ENCODE peak calls at places on chromosomes 16 and 17, in four cellular contexts. H is H1, J is HepG2, C is GM12878. U is an unnamed sample.

GRCh38 chr16:30570621-30571443 is 682 bp downstream of the ZNF688 start:
- DNase-seq in C (no peak), H (no peak), J (no peak), U (no peak)

GRCh38 chr17:28949185-28950016 is 1.9 kb downstream of the PHF12 start:
- DNase-seq in C (no peak), H (no peak), J (no peak), U (no peak)

GRCh38 chr17:44785921-44786320 is 27.1 kb downstream of the ADAM11 start:
- DNase-seq in C (no peak), J (no peak), H (no peak), U (no peak)

GRCh38 chr17:48471807-48472484 is 41.9 kb upstream of the SKAP1 start:
- DNase-seq in J (no peak), C (no peak), H (no peak), U (no peak)

GRCh38 chr16:88515405-88515804 is 54.8 kb upstream of the ZC3H18 start:
- DNase-seq in J (no peak), C (no peak), H (no peak), U (no peak)

GRCh38 chr17:2053380-2054261 is 1.3 kb upstream of the HIC1 start:
- DNase-seq in C (no peak), J (peak; percentile 49), H (no peak), U (no peak)

GRCh38 chr16:8924214-8924613 is 39.5 kb downstream of the USP7 start:
- DNase-seq in C (no peak), H (no peak), J (no peak), U (no peak)

GRCh38 chr17:48026503-48027321 is 10.9 kb downstream of the COPZ2 start:
- DNase-seq in H (peak; percentile 80), J (peak; percentile 79), C (peak; percentile 34), U (peak; percentile 77)

GRCh38 chr16:75658175-75658574 is 10.6 kb downstream of the TERF2IP start:
- DNase-seq in C (no peak), H (no peak), J (no peak), U (no peak)

GRCh38 chr17:45677770-45678169 is 106.3 kb upstream of the CRHR1 start:
- DNase-seq in C (no peak), H (no peak), J (no peak), U (no peak)

GRCh38 chr17:36147601-36148000 is 28.8 kb downstream of the TBC1D3B start:
- DNase-seq in C (no peak), J (no peak), H (no peak), U (no peak)

GRCh38 chr16:77213542-77214108 is 14.4 kb downstream of the SYCE1L start:
- DNase-seq in J (peak; percentile 46), C (no peak), H (no peak), U (no peak)

GRCh38 chr17:58365980-58366595 is 14.1 kb upstream of the SUPT4H1 start:
- DNase-seq in J (no peak), H (no peak), C (no peak), U (no peak)

GRCh38 chr16:73092236-73092781 is 44.4 kb upstream of the ZFHX3 start:
- DNase-seq in C (no peak), J (peak; percentile 59), H (no peak), U (no peak)

GRCh38 chr17:37148171-37148570 is 199.4 kb downstream of the AATF start:
- DNase-seq in H (no peak), C (no peak), J (no peak), U (no peak)

GRCh38 chr16:54446639-54447038 is 160.1 kb upstream of the IRX3 start:
- DNase-seq in H (no peak), J (no peak), C (no peak), U (no peak)

GRCh38 chr17:49793309-49793708 is 4.8 kb downstream of the KAT7 start:
- DNase-seq in C (no peak), H (no peak), J (no peak), U (no peak)

GRCh38 chr16:27244363-27244755 is 24.2 kb downstream of the NSMCE1 start:
- DNase-seq in J (no peak), H (no peak), C (no peak), U (no peak)

GRCh38 chr16:68902376-68903345 is 59.3 kb downstream of the TANGO6 start:
- DNase-seq in J (peak; percentile 63), H (no peak), C (no peak), U (peak; percentile 67)

GRCh38 chr17:74199306-74200092 is 4.0 kb upstream of the RPL38 start:
- DNase-seq in H (no peak), J (peak; percentile 52), C (no peak), U (no peak)

GRCh38 chr17:44584498-44584897 is 27.2 kb downstream of the FZD2 start:
- DNase-seq in H (no peak), J (no peak), C (no peak), U (no peak)

GRCh38 chr17:40320771-40321501 is 12.0 kb downstream of the RARA start:
- DNase-seq in J (no peak), H (no peak), C (no peak), U (no peak)

GRCh38 chr16:89466920-89467319 is 23.4 kb downstream of the ANKRD11 start:
- DNase-seq in H (no peak), J (no peak), C (no peak), U (no peak)

GRCh38 chr16:12133738-12134137 is 157.2 kb downstream of the SNX29 start:
- DNase-seq in C (no peak), J (no peak), H (no peak), U (no peak)

GRCh38 chr16:79605999-79606398 is 5.5 kb upstream of the MAF start:
- DNase-seq in J (no peak), H (no peak), C (no peak), U (peak; percentile 35)

DNA sequence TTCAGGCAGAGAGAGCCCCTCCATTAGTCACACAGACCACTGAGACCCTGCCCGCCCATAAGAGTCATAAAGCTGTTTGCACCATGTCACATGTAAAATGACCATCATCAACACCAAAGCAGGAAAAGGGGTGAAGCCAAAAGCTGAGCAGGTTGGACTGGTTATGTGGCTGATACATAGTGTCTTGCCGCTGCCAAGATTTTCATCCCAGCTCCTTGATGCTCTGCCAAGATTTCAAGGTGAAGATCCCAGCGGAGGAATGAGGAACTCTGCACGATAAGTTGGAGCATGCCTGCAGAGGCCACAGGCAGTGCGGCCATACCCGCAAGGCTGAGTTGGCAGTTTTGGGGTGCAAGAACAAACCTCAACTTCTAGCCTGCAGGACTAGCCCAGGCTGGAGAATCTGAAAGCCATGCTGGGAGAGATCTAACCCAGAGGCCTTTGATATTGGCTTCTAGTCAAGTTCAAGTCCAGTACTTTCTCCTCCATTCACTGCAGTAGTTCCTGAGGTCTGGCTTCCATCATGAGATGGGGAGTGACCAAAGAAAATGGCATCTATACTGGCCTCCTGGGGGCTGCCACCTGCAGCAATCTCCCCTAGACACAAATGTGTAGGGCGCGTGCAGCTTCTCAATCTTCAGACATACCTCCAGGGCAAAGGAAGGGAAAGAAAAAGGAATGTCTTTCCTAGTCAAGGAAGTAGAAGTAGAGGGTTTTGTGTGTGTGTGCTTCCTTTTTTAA is 79.7 kb upstream of the NOL11 start:
- DNase-seq in C (no peak), H (no peak), J (no peak), U (no peak)
- TF ChIP-seq SUZ12 in C (no peak), H (no peak), J (no peak), U (no peak)

GRCh38 chr17:13727441-13728171 is 125.9 kb upstream of the HS3ST3A1 start:
- DNase-seq in C (no peak), H (no peak), J (no peak), U (no peak)
- TF ChIP-seq ZNF274 in C (no peak), H (no peak), J (no peak), U (no peak)

DNA sequence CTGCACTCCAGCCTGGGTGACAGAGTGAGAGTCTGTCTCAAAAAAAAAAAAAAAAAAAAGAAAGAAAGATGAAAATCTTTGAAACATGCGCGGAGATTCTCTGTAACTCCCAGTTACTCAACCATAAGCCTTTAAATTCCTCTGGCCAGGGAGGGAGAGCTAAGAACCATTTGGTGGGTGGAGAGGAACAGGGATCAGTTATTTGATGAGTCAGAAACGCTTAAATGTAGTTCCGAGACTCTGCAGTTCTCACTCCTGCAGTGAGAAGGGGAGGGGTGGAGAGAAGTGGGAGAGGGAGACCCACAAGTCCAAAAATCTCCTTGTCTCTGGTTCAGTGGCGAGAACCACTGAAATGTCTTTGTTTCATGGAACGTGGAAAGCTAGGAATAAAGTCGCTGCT is 266.7 kb downstream of the SOX9 start:
- DNase-seq in H (no peak), J (peak; percentile 39), C (no peak), U (no peak)
- H3K4me1 ChIP-seq in H (peaks cover 4% of the 10 kb centered on the region), J (peaks cover 84% of the 10 kb centered on the region), C (peaks cover 34% of the 10 kb centered on the region), U (peaks cover 11% of the 10 kb centered on the region)

DNA sequence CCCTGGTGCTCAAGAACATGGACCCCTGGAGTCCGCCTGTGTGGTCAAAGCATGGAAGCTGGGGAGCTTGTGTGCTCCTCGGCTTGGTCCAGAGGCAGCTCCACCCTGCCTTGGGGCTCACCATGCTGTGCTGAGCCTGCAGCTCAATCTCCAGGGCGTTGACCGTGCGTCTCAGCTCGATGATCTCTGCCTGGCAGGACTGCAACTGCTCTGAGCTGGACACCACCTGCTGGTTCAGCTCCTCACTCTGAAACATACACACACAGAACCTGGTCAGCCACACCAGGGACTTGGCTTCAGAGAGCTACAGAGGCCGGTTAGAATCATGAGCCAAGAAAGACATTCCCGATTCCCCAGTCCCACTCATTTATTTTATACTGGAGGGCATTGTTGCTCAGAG is 2.7 kb downstream of the KRT35 start:
- DNase-seq in J (no peak), H (no peak), C (no peak), U (no peak)
- TF ChIP-seq SUZ12 in J (no peak), H (no peak), C (no peak), U (no peak)

DNA sequence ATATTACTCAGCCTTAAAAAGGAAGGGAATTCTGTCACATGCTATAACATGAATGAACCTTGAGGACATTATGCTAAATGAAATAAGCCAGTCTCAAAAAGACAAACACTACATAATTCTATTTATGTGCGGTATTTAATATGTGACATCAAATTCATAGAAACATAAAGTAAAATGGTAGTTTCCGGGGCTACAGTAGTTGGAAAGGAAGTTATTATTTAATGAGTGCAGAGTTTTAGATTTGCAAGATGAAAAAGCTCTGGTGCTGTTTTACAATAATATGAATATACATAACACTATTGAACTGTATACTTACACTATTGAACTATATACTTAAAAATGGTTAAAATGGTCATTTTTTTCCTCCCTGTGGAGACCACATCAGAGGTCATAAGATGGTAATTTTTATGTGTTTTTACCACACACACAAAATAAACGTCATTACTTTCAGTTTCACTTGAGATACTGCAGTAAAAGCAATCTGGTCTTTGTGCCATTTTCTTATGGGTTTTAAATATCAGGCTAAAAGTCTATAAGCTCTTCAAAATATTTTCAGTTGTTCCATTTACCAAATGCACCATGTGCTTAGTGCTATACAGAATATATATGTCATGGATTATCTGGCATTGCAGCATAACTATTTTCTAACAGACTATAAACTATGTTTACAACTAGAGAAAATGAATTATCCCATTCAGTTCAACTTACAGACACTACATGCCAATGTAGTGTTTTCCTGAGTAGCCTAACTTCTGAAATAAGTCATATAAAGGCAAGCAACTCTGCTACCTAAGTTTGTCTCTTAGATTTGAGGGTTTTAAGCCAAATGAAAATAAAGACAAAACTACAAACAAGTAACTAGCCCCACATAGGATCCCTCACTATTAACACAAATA is 90.9 kb downstream of the SPAG9 start:
- DNase-seq in C (no peak), J (no peak), H (no peak), U (no peak)
- TF ChIP-seq ZNF274 in C (no peak), J (no peak), H (no peak), U (no peak)